ENCODE peak calls at places on chromosomes 12 and 14, in five cellular contexts. E is caudate nucleus, Y is HEK293T, Q is psoas muscle, O is left ventricle myocardium inferior. U is an unnamed sample.

GRCh38 chr14:33184587-33184986 is 245.9 kb downstream of the NPAS3 start:
- DNase-seq in Q (no peak), O (no peak), Y (no peak), E (no peak), U (no peak)

GRCh38 chr14:90759370-90760054 is 56.7 kb downstream of the TTC7B start:
- DNase-seq in E (no peak), Q (no peak), O (no peak), Y (no peak), U (no peak)

GRCh38 chr12:49046129-49046895 is 14.3 kb downstream of the KMT2D start:
- DNase-seq in Y (no peak), E (no peak), Q (no peak), O (no peak), U (peak; percentile 50)

GRCh38 chr12:990308-990648 is 745 bp upstream of the ERC1 start:
- DNase-seq in Q (peak; percentile 76), O (peak; percentile 64), E (peak; percentile 54), Y (peak; percentile 46), U (peak; percentile 88)

GRCh38 chr12:29041621-29042020 is 107.5 kb upstream of the FAR2 start:
- DNase-seq in Q (no peak), Y (peak; percentile 19), O (no peak), E (no peak), U (peak; percentile 65)

GRCh38 chr14:106235356-106236159 is 709.2 kb downstream of the TMEM121 start:
- DNase-seq in O (no peak), Y (no peak), E (no peak), Q (no peak), U (no peak)

GRCh38 chr12:459430-460258 is at the start of gene B4GALNT3:
- DNase-seq in Y (peak; percentile 85), E (no peak), Q (peak; percentile 45), O (peak; percentile 61), U (peak; percentile 94)

GRCh38 chr12:90260136-90260535 is 551.5 kb upstream of the ATP2B1 start:
- DNase-seq in O (no peak), Q (no peak), E (no peak), Y (no peak), U (no peak)

GRCh38 chr14:35687335-35687939 is 121.7 kb downstream of the RALGAPA1 start:
- DNase-seq in O (no peak), Y (peak; percentile 41), E (no peak), Q (no peak), U (no peak)

GRCh38 chr12:9786726-9787339 is 26.1 kb upstream of the CD69 start:
- DNase-seq in Y (no peak), O (no peak), E (no peak), Q (no peak), U (no peak)

GRCh38 chr12:104768033-104768432 is 190.1 kb downstream of the SLC41A2 start:
- DNase-seq in O (no peak), Y (no peak), Q (no peak), E (no peak), U (no peak)

GRCh38 chr12:40446385-40446784 is 221.6 kb downstream of the LRRK2 start:
- DNase-seq in Q (no peak), O (no peak), E (no peak), Y (peak; percentile 22), U (peak; percentile 31)

GRCh38 chr14:85594217-85594616 is 64.3 kb downstream of the FLRT2 start:
- DNase-seq in O (no peak), Q (no peak), E (no peak), Y (no peak), U (no peak)

GRCh38 chr12:38155526-38156496 is 160.8 kb upstream of the ALG10B start:
- DNase-seq in O (no peak), Y (no peak), Q (no peak), E (no peak), U (no peak)

GRCh38 chr14:39451811-39452210 is 19.6 kb upstream of the FBXO33 start:
- DNase-seq in Q (no peak), E (no peak), Y (no peak), O (no peak), U (no peak)

GRCh38 chr12:8609061-8609570 is 3.5 kb downstream of the AICDA start:
- DNase-seq in Q (no peak), Y (peak; percentile 64), O (no peak), E (no peak), U (peak; percentile 81)

GRCh38 chr12:124992874-124993567 is 424 bp upstream of the BRI3BP start:
- DNase-seq in Y (peak; percentile 75), E (peak; percentile 9), O (no peak), Q (no peak), U (peak; percentile 84)

GRCh38 chr14:63603749-63604277 is 37.9 kb downstream of the WDR89 start:
- DNase-seq in Y (no peak), E (no peak), O (no peak), Q (no peak), U (no peak)

GRCh38 chr12:105076098-105076497 is 8.2 kb downstream of the ALDH1L2 start:
- DNase-seq in O (no peak), Q (no peak), Y (no peak), E (no peak), U (peak; percentile 54)

GRCh38 chr12:99392091-99392850 is 255.3 kb upstream of the GARIN6 start:
- DNase-seq in Q (no peak), E (no peak), Y (no peak), O (no peak), U (no peak)

GRCh38 chr12:25681580-25681979 is 128.5 kb upstream of the LMNTD1 start:
- DNase-seq in Q (no peak), E (no peak), Y (no peak), O (no peak), U (no peak)

GRCh38 chr12:15838986-15839385 is 43.2 kb upstream of the STRAP start:
- DNase-seq in O (no peak), Y (no peak), Q (no peak), E (no peak), U (no peak)

GRCh38 chr14:91321131-91321530 is 76.6 kb upstream of the GPR68 start:
- DNase-seq in Q (no peak), O (no peak), E (no peak), Y (no peak), U (no peak)

GRCh38 chr12:104957388-104958008 is 592 bp downstream of the SLC41A2 start:
- DNase-seq in Y (peak; percentile 40), E (no peak), O (peak; percentile 18), Q (peak; percentile 38), U (peak; percentile 36)

GRCh38 chr12:86379337-86379736 is 123.1 kb upstream of the MGAT4C start:
- DNase-seq in O (no peak), E (no peak), Y (no peak), Q (no peak), U (no peak)

GRCh38 chr12:613996-614726 is 49.1 kb downstream of the NINJ2 start:
- DNase-seq in O (peak; percentile 42), Y (no peak), E (no peak), Q (no peak), U (no peak)

GRCh38 chr12:11204173-11204572 is 17.4 kb upstream of the TAS2R42 start:
- DNase-seq in Q (no peak), E (no peak), O (no peak), Y (no peak), U (no peak)

GRCh38 chr12:106906715-106907114 is 49.0 kb upstream of the TMEM263 start:
- DNase-seq in Y (no peak), O (no peak), Q (no peak), E (no peak), U (no peak)

GRCh38 chr14:94992046-94992445 is 165.3 kb downstream of the DICER1 start:
- DNase-seq in E (no peak), Q (no peak), Y (no peak), O (no peak), U (no peak)

GRCh38 chr14:100237735-100238418 is 1.1 kb upstream of the YY1 start:
- DNase-seq in E (peak; percentile 14), Y (peak; percentile 61), O (peak; percentile 37), Q (peak; percentile 49), U (peak; percentile 55)

GRCh38 chr12:10409387-10409786 is at the start of gene KLRC4:
- DNase-seq in O (no peak), E (no peak), Y (no peak), Q (no peak), U (no peak)

GRCh38 chr12:75881910-75882309 is 149.7 kb downstream of the PHLDA1 start:
- DNase-seq in Y (no peak), E (no peak), Q (no peak), O (no peak), U (no peak)